ENCODE peak calls at places on chromosomes 7 and 10, in five cellular contexts. V is kidney tubule cell, L is HFF-Myc, E is amygdala, N is MM.1S. P is an unnamed sample.

GRCh38 chr7:34208878-34209621 is 303.7 kb downstream of the BMPER start:
- DNase-seq in V (no peak), L (no peak), E (no peak), N (no peak), P (no peak)

GRCh38 chr7:157224627-157225026 is 85.9 kb downstream of the UBE3C start:
- DNase-seq in V (no peak), L (no peak), E (no peak), N (no peak), P (peak; percentile 13)

GRCh38 chr7:144955422-144955821 is 119.6 kb upstream of the TPK1 start:
- DNase-seq in V (no peak), L (no peak), E (no peak), N (no peak), P (no peak)

GRCh38 chr10:129956902-129957673 is 7.0 kb downstream of the EBF3 start:
- DNase-seq in V (no peak), L (no peak), E (no peak), N (no peak), P (no peak)

GRCh38 chr10:80968903-80969302 is 431.2 kb downstream of the SH2D4B start:
- DNase-seq in V (no peak), L (no peak), E (no peak), N (no peak), P (no peak)

GRCh38 chr7:109246330-109247077 is 676.8 kb downstream of the DNAJB9 start:
- DNase-seq in V (peak; percentile 33), L (peak; percentile 78), E (no peak), N (no peak), P (peak; percentile 71)

GRCh38 chr10:103282961-103283360 is 6.0 kb downstream of the INA start:
- DNase-seq in V (no peak), L (no peak), E (no peak), N (no peak), P (no peak)

GRCh38 chr10:71970869-71971268 is 6.7 kb downstream of the CHST3 start:
- DNase-seq in V (peak; percentile 76), L (no peak), E (no peak), N (no peak), P (peak; percentile 61)

GRCh38 chr10:1149793-1150637 is 93.8 kb downstream of the WDR37 start:
- DNase-seq in V (no peak), L (no peak), E (no peak), N (no peak), P (no peak)

GRCh38 chr7:73937014-73937413 is 76.1 kb downstream of the TMEM270 start:
- DNase-seq in V (no peak), L (no peak), E (no peak), N (no peak), P (no peak)

GRCh38 chr7:25263292-25263691 is 35.0 kb upstream of the NPVF start:
- DNase-seq in V (no peak), L (no peak), E (no peak), N (no peak), P (peak; percentile 21)

GRCh38 chr10:122298598-122299301 is 27.7 kb downstream of the BTBD16 start:
- DNase-seq in V (peak; percentile 84), L (peak; percentile 57), E (peak; percentile 40), N (peak; percentile 53), P (peak; percentile 68)

P was measured in bronchial epithelial cell.